ENCODE peak calls at places on chromosomes 2 and 18, in ten cellular contexts. N, E, V, S, U, O, X, Q, P and K are unnamed samples.

GRCh38 chr2:120523766-120524165 is 177.8 kb downstream of the INHBB start:
- DNase-seq in N (no peak), E (peak), V (no peak), S (no peak), U (no peak), O (no peak), X (no peak), Q (no peak), P (no peak), K (no peak)

GRCh38 chr2:140457483-140457882 is 1673.3 kb downstream of the LRP1B start:
- DNase-seq in N (no peak), E (no peak), V (no peak), S (no peak), U (peak), O (no peak), X (no peak), Q (no peak), P (no peak), K (no peak)

GRCh38 chr2:30679416-30680088 is 127.7 kb downstream of the CAPN13 start:
- DNase-seq in N (no peak), E (no peak), V (no peak), S (no peak), U (no peak), O (no peak), X (no peak), Q (no peak), P (no peak), K (no peak)

GRCh38 chr2:172783091-172783898 is 47.6 kb downstream of the RAPGEF4 start:
- DNase-seq in N (no peak), E (peak), V (no peak), S (no peak), U (peak), O (no peak), X (no peak), Q (no peak), P (peak), K (no peak)

GRCh38 chr2:144213797-144214196 is 306.1 kb downstream of the ZEB2 start:
- DNase-seq in N (no peak), E (no peak), V (no peak), S (no peak), U (no peak), O (no peak), X (no peak), Q (no peak), P (no peak), K (no peak)

GRCh38 chr2:233352141-233352842 is 2.0 kb upstream of the DGKD start:
- DNase-seq in N (no peak), E (no peak), V (no peak), S (no peak), U (no peak), O (no peak), X (peak), Q (no peak), P (no peak), K (no peak)

GRCh38 chr2:240584486-240585031 is 2.0 kb upstream of the CAPN10 start:
- DNase-seq in N (peak), E (peak), V (no peak), S (peak), U (no peak), O (no peak), X (peak), Q (no peak), P (peak), K (no peak)

GRCh38 chr2:239722760-239723448 is 302.2 kb downstream of the NDUFA10 start:
- DNase-seq in N (no peak), E (peak), V (no peak), S (no peak), U (no peak), O (no peak), X (no peak), Q (peak), P (no peak), K (no peak)

GRCh38 chr2:181678033-181678586 is 2.2 kb downstream of the NEUROD1 start:
- DNase-seq in N (peak), E (peak), V (no peak), S (peak), U (no peak), O (peak), X (peak), Q (peak), P (peak), K (no peak)

GRCh38 chr2:108993095-108993937 is 4.3 kb upstream of the EDAR start:
- DNase-seq in N (no peak), E (no peak), V (no peak), S (no peak), U (no peak), O (no peak), X (no peak), Q (no peak), P (no peak), K (no peak)

GRCh38 chr2:101205521-101205998 is 47.1 kb upstream of the CNOT11 start:
- DNase-seq in N (peak), E (no peak), V (peak), S (peak), U (peak), O (peak), X (peak), Q (peak), P (peak), K (no peak)

GRCh38 chr2:31193066-31193396 is 24.3 kb downstream of the CAPN14 start:
- DNase-seq in N (no peak), E (no peak), V (no peak), S (no peak), U (no peak), O (peak), X (no peak), Q (no peak), P (no peak), K (no peak)

GRCh38 chr2:27716301-27717069 is 52.8 kb downstream of the SLC4A1AP start:
- DNase-seq in N (no peak), E (no peak), V (no peak), S (no peak), U (no peak), O (peak), X (no peak), Q (no peak), P (peak), K (no peak)

GRCh38 chr18:12060182-12060870 is 33.3 kb upstream of the ANKRD62 start:
- DNase-seq in N (no peak), E (no peak), V (no peak), S (no peak), U (no peak), O (no peak), X (no peak), Q (no peak), P (no peak), K (no peak)

GRCh38 chr2:28477087-28477486 is 18.8 kb upstream of the PLB1 start:
- DNase-seq in N (no peak), E (no peak), V (no peak), S (no peak), U (no peak), O (no peak), X (no peak), Q (no peak), P (no peak), K (no peak)

GRCh38 chr2:103004426-103004942 is 242.7 kb downstream of the TMEM182 start:
- DNase-seq in N (no peak), E (no peak), V (no peak), S (no peak), U (no peak), O (no peak), X (no peak), Q (no peak), P (no peak), K (no peak)

GRCh38 chr2:230599854-230600253 is 112.8 kb upstream of the CAB39 start:
- DNase-seq in N (no peak), E (no peak), V (no peak), S (no peak), U (no peak), O (no peak), X (no peak), Q (no peak), P (no peak), K (no peak)

GRCh38 chr2:121570665-121571055 is 40.0 kb downstream of the RNU4ATAC start:
- DNase-seq in N (no peak), E (no peak), V (no peak), S (no peak), U (no peak), O (no peak), X (no peak), Q (no peak), P (no peak), K (no peak)

GRCh38 chr2:11539317-11540147 is 5.7 kb downstream of the GREB1 start:
- DNase-seq in N (no peak), E (no peak), V (peak), S (no peak), U (no peak), O (no peak), X (peak), Q (no peak), P (peak), K (no peak)

GRCh38 chr2:73284296-73285161 is at the start of gene FBXO41:
- DNase-seq in N (peak), E (peak), V (no peak), S (peak), U (no peak), O (peak), X (peak), Q (peak), P (peak), K (no peak)

GRCh38 chr2:108587621-108588020 is 53.4 kb downstream of the LIMS1 start:
- DNase-seq in N (no peak), E (no peak), V (no peak), S (peak), U (no peak), O (no peak), X (no peak), Q (peak), P (no peak), K (no peak)

GRCh38 chr2:121212661-121213325 is 72.2 kb downstream of the TFCP2L1 start:
- DNase-seq in N (no peak), E (peak), V (no peak), S (no peak), U (no peak), O (no peak), X (no peak), Q (no peak), P (no peak), K (no peak)

GRCh38 chr2:195837987-195838386 is 181.0 kb downstream of the SLC39A10 start:
- DNase-seq in N (no peak), E (no peak), V (no peak), S (no peak), U (no peak), O (no peak), X (no peak), Q (no peak), P (peak), K (no peak)

GRCh38 chr2:217913415-217913814 is 89.4 kb downstream of the TNS1 start:
- DNase-seq in N (no peak), E (no peak), V (no peak), S (no peak), U (no peak), O (no peak), X (no peak), Q (no peak), P (no peak), K (no peak)

GRCh38 chr18:35639296-35639695 is 57.8 kb downstream of the GALNT1 start:
- DNase-seq in N (no peak), E (no peak), V (no peak), S (no peak), U (no peak), O (no peak), X (no peak), Q (no peak), P (no peak), K (no peak)

GRCh38 chr2:45973426-45973825 is 322.0 kb downstream of the PRKCE start:
- DNase-seq in N (no peak), E (no peak), V (no peak), S (no peak), U (no peak), O (no peak), X (no peak), Q (no peak), P (no peak), K (no peak)

GRCh38 chr18:10518595-10519273 is 7.1 kb upstream of the NAPG start:
- DNase-seq in N (peak), E (peak), V (peak), S (peak), U (no peak), O (no peak), X (peak), Q (peak), P (peak), K (no peak)

GRCh38 chr2:102841107-102841840 is 79.4 kb downstream of the TMEM182 start:
- DNase-seq in N (peak), E (no peak), V (no peak), S (peak), U (peak), O (peak), X (peak), Q (peak), P (peak), K (no peak)

GRCh38 chr2:68741238-68741637 is 6.6 kb downstream of the ARHGAP25 start:
- DNase-seq in N (no peak), E (no peak), V (no peak), S (no peak), U (no peak), O (no peak), X (no peak), Q (no peak), P (peak), K (no peak)

GRCh38 chr2:36397040-36397616 is 41.5 kb downstream of the CRIM1 start:
- DNase-seq in N (no peak), E (no peak), V (no peak), S (no peak), U (no peak), O (no peak), X (no peak), Q (no peak), P (no peak), K (no peak)

GRCh38 chr2:54176577-54176976 is 61.2 kb downstream of the ACYP2 start:
- DNase-seq in N (peak), E (no peak), V (peak), S (peak), U (no peak), O (peak), X (peak), Q (peak), P (peak), K (no peak)

GRCh38 chr18:2979027-2979570 is 33.8 kb downstream of the LPIN2 start:
- DNase-seq in N (no peak), E (no peak), V (no peak), S (no peak), U (no peak), O (no peak), X (no peak), Q (no peak), P (no peak), K (no peak)

GRCh38 chr2:46854260-46854659 is 61.3 kb downstream of the MCFD2 start:
- DNase-seq in N (no peak), E (peak), V (no peak), S (no peak), U (no peak), O (no peak), X (no peak), Q (no peak), P (no peak), K (peak)

DNA sequence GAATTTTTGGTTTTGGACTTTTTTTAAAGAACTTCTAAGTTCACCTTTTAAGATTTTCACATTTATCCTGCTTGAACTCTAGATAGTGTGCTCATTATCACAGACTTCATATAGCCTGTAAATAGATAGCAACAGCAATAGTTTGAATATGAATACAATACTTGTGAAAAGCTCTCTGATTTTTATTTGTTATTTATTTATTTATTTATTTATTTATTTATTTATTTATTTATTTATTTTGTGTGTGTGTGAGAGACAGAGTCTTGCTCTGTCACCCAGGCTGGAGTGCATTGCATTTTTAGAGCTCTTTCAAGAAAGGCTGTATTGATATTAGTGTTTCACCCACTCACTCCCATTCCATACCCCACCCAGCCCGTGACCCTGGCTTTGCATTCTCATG is 153.6 kb downstream of the CNTNAP5 start:
- DNase-seq in N (no peak), E (no peak), V (no peak), S (no peak), U (no peak), O (no peak), X (no peak), Q (no peak), P (no peak), K (no peak)
- TF ChIP-seq CTCF in N (no peak), E (no peak), V (no peak), S (no peak), U (no peak), O (no peak), X (no peak), Q (no peak), P (no peak), K (no peak)

GRCh38 chr2:119292226-119292625 is 68.6 kb downstream of the STEAP3 start:
- DNase-seq in N (no peak), E (no peak), V (no peak), S (no peak), U (no peak), O (no peak), X (no peak), Q (no peak), P (no peak), K (no peak)
- TF ChIP-seq CTCF in N (no peak), E (no peak), V (no peak), S (no peak), U (peak), O (no peak), X (no peak), Q (no peak), P (no peak), K (no peak)

DNA sequence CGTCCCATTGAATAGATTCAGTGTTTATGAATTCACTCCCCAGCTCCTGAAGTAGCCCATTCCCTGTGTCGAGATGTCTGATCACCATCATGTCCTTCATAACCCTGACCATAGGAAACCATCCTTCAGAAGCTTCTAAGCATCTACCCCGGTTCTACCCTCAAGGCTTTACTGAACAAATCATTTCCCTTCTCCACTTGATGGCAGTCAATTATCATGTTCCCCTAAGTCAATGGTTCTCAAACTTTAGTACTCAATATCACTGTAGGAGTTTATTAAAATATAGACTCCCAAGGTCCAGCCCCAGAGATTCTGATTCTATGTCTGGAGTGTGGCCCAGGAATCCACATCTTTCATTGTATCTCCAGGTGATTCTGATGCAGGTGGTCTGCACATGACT is 228.4 kb upstream of the SP5 start:
- DNase-seq in N (no peak), E (no peak), V (no peak), S (no peak), U (no peak), O (no peak), X (no peak), Q (no peak), P (no peak), K (no peak)
- TF ChIP-seq CTCF in N (no peak), E (no peak), V (no peak), S (peak), U (no peak), O (no peak), X (no peak), Q (peak), P (no peak), K (no peak)

GRCh38 chr2:43103093-43103404 is 123.4 kb downstream of the ZFP36L2 start:
- DNase-seq in N (no peak), E (no peak), V (no peak), S (no peak), U (no peak), O (no peak), X (no peak), Q (no peak), P (no peak), K (no peak)

GRCh38 chr2:43102366-43103092 is 123.9 kb downstream of the ZFP36L2 start:
- DNase-seq in N (no peak), E (peak), V (no peak), S (peak), U (no peak), O (no peak), X (no peak), Q (peak), P (no peak), K (no peak)

GRCh38 chr2:43100362-43100882 is 126.0 kb downstream of the ZFP36L2 start:
- DNase-seq in N (no peak), E (no peak), V (no peak), S (no peak), U (no peak), O (no peak), X (no peak), Q (no peak), P (no peak), K (no peak)

GRCh38 chr2:43100883-43101662 is 125.3 kb downstream of the ZFP36L2 start:
- DNase-seq in N (peak), E (peak), V (peak), S (peak), U (no peak), O (peak), X (no peak), Q (peak), P (no peak), K (no peak)

DNA sequence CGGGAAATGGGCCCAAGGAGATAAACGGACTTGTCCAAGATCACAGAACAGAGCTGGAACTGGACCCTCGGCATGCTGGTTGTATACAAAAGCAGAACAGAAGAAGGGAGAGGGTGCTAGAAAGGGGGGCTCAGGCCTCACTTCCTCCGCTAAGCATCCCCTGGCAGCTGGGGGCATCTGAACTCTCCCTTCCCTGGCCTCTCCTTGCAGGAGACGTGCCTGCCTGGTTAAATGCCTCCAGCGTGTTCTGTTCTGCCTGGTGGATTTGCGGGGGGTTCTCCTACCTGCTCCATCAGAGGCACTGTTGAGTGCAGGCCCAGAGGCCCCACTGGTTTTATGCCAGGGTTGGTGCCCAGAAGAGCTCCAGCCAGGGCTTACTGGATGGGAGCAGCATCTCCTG is 124.7 kb downstream of the ZFP36L2 start:
- DNase-seq in N (no peak), E (no peak), V (no peak), S (no peak), U (no peak), O (no peak), X (no peak), Q (no peak), P (no peak), K (no peak)
- TF ChIP-seq CTCF in N (no peak), E (no peak), V (no peak), S (no peak), U (no peak), O (no peak), X (no peak), Q (no peak), P (no peak), K (no peak)

GRCh38 chr18:31612124-31612523 is 20.4 kb downstream of the TTR start:
- DNase-seq in N (no peak), E (no peak), V (no peak), S (no peak), U (no peak), O (no peak), X (no peak), Q (no peak), P (no peak), K (no peak)

GRCh38 chr18:31614044-31614443 is 22.4 kb downstream of the TTR start:
- DNase-seq in N (no peak), E (no peak), V (no peak), S (no peak), U (no peak), O (no peak), X (no peak), Q (no peak), P (no peak), K (no peak)

GRCh38 chr18:31611511-31611910 is 19.8 kb downstream of the TTR start:
- DNase-seq in N (no peak), E (no peak), V (no peak), S (no peak), U (no peak), O (no peak), X (no peak), Q (no peak), P (no peak), K (no peak)

GRCh38 chr18:31609886-31610646 is 18.4 kb downstream of the TTR start:
- DNase-seq in N (no peak), E (no peak), V (no peak), S (no peak), U (no peak), O (no peak), X (no peak), Q (no peak), P (no peak), K (no peak)

DNA sequence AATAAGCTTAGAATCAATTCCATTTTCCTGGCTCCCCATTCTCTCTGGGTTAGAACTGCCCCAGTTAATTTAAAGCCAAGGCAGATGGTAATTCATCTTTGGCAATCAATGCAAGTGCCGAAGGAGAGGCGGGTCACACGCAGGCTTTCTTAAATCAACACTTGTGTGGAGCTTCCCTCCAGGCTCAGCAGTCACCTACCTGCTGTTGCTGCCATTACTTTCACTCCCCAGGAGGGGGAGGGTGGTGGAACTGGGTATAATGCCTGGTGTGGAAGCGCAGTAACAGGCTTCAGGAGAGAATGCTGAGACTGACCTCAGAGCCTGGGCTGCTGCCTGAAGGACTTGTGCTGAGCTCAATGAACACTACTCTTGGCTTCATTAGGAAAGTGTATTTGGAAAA is 19.2 kb downstream of the TTR start:
- DNase-seq in N (peak), E (no peak), V (no peak), S (no peak), U (no peak), O (peak), X (peak), Q (no peak), P (peak), K (no peak)
- TF ChIP-seq CTCF in N (peak), E (no peak), V (no peak), S (peak), U (peak), O (peak), X (peak), Q (no peak), P (no peak), K (no peak)